ENCODE peak calls at places on chromosomes 12 and 14, in seven cellular contexts. T is GM13976; S is endothelial cell; I is EL; R is stimulated activated naive CD8-positive, alpha-beta T cell treated with anti-CD3 and anti-CD28 coated beads, Interleukin-15, amount 100 ng/mL, for 72 hours; F is fibroblast of lung; V is nucleus accumbens. Z is an unnamed sample.

GRCh38 chr12:52003591-52003990 is 3.2 kb upstream of the TAMALIN start:
- DNase-seq in S (no peak), T (no peak), V (no peak), F (no peak), I (no peak), R (no peak), Z (no peak)

GRCh38 chr12:120321382-120322202 is 6.0 kb downstream of the PLA2G1B start:
- DNase-seq in T (no peak), V (no peak), R (no peak), F (no peak), I (no peak), S (no peak), Z (no peak)

GRCh38 chr14:105487986-105488777 is 1.5 kb downstream of the CRIP1 start:
- DNase-seq in T (no peak), I (no peak), F (no peak), S (no peak), V (no peak), R (no peak), Z (no peak)

GRCh38 chr12:86050010-86050409 is 175.9 kb downstream of the NTS start:
- DNase-seq in S (no peak), T (no peak), I (no peak), F (no peak), R (no peak), V (no peak), Z (no peak)

GRCh38 chr14:46580941-46581671 is 70.5 kb downstream of the RPL10L start:
- DNase-seq in F (peak; percentile 9), R (peak; percentile 1), S (peak; percentile 57), I (peak; percentile 9), T (peak; percentile 20), V (no peak), Z (no peak)

GRCh38 chr14:61051046-61051445 is 70.0 kb downstream of the SLC38A6 start:
- DNase-seq in V (no peak), I (no peak), F (peak; percentile 68), S (no peak), R (no peak), T (no peak), Z (peak; percentile 7)

GRCh38 chr14:44962573-44963528 is 861 bp downstream of the TOGARAM1 start:
- DNase-seq in I (peak; percentile 50), T (no peak), R (no peak), F (peak; percentile 50), V (peak; percentile 86), S (peak; percentile 47), Z (peak; percentile 46)

GRCh38 chr14:89166650-89167049 is 250.4 kb downstream of the FOXN3 start:
- DNase-seq in S (no peak), F (no peak), I (no peak), R (no peak), V (no peak), T (no peak), Z (no peak)

GRCh38 chr12:123058980-123059379 is 78.5 kb downstream of the ARL6IP4 start:
- DNase-seq in V (no peak), I (peak; percentile 14), T (no peak), S (no peak), F (peak; percentile 85), R (no peak), Z (no peak)

GRCh38 chr12:122003646-122004611 is 17.8 kb upstream of the BCL7A start:
- DNase-seq in S (no peak), I (peak; percentile 22), T (peak; percentile 56), V (no peak), R (no peak), F (no peak), Z (no peak)

GRCh38 chr14:106809615-106810014 is 1283.2 kb downstream of the TMEM121 start:
- DNase-seq in I (no peak), V (no peak), T (no peak), R (no peak), F (no peak), S (no peak), Z (no peak)

GRCh38 chr12:53560386-53560785 is 53.1 kb upstream of the NPFF start:
- DNase-seq in R (no peak), V (no peak), I (peak; percentile 74), S (no peak), T (no peak), F (peak; percentile 88), Z (no peak)

GRCh38 chr12:84058136-84058535 is 854.5 kb downstream of the SLC6A15 start:
- DNase-seq in S (no peak), T (no peak), V (no peak), I (no peak), F (no peak), R (no peak), Z (no peak)

GRCh38 chr12:66813137-66813867 is 134.4 kb upstream of the GRIP1 start:
- DNase-seq in I (no peak), T (no peak), V (no peak), R (no peak), S (peak; percentile 17), F (no peak), Z (no peak)